ENCODE peak calls at places on chromosome 1, in eight cellular contexts. G is heart right ventricle, V is HFFc6, D is esophagus squamous epithelium, R is pancreas, H is AG09309, F is nephron progenitor cell, O is HL-60. B is an unnamed sample.

GRCh38 chr1:230149751-230150584 is 82.9 kb downstream of the GALNT2 start:
- DNase-seq in H (no peak), G (no peak), O (peak; percentile 77), V (no peak), R (no peak), F (no peak), D (no peak), B (no peak)

GRCh38 chr1:171948491-171948890 is 107.2 kb downstream of the DNM3 start:
- DNase-seq in V (no peak), R (no peak), O (no peak), F (no peak), H (no peak), D (no peak), G (no peak), B (no peak)

GRCh38 chr1:15432327-15432726 is 5.9 kb upstream of the CTRC start:
- DNase-seq in V (no peak), G (no peak), O (no peak), H (no peak), R (peak; percentile 93), F (no peak), D (no peak), B (no peak)

GRCh38 chr1:223175032-223175431 is 32.0 kb upstream of the TLR5 start:
- DNase-seq in F (peak; percentile 32), H (no peak), G (no peak), V (peak; percentile 24), D (no peak), R (no peak), O (no peak), B (no peak)

GRCh38 chr1:27346991-27347627 is 5.3 kb downstream of the SYTL1 start:
- DNase-seq in O (no peak), H (no peak), D (no peak), R (no peak), G (no peak), V (no peak), F (no peak), B (no peak)

GRCh38 chr1:209675567-209676154 is 449 bp downstream of the G0S2 start:
- DNase-seq in F (peak; percentile 52), R (no peak), D (no peak), O (no peak), V (no peak), G (peak; percentile 56), H (no peak), B (peak; percentile 54)

GRCh38 chr1:62304975-62305374 is 14.3 kb downstream of the KANK4 start:
- DNase-seq in G (no peak), F (no peak), O (no peak), R (peak; percentile 46), H (no peak), V (no peak), D (no peak), B (no peak)

GRCh38 chr1:55640708-55641473 is 425.7 kb upstream of the USP24 start:
- DNase-seq in H (peak; percentile 55), R (peak; percentile 11), V (peak; percentile 64), G (peak; percentile 60), O (peak; percentile 22), D (no peak), F (no peak), B (no peak)

GRCh38 chr1:193301746-193302145 is 115.3 kb upstream of the B3GALT2 start:
- DNase-seq in D (no peak), R (no peak), H (no peak), V (no peak), F (no peak), O (no peak), G (no peak), B (no peak)

GRCh38 chr1:68442822-68443556 is 6.8 kb downstream of the RPE65 start:
- DNase-seq in F (peak; percentile 31), O (peak; percentile 25), G (no peak), H (peak; percentile 32), R (peak; percentile 11), D (no peak), V (peak; percentile 68), B (no peak)

GRCh38 chr1:41804176-41804575 is 114.5 kb downstream of the HIVEP3 start:
- DNase-seq in D (no peak), O (peak; percentile 59), G (no peak), V (no peak), H (no peak), R (no peak), F (no peak), B (no peak)

GRCh38 chr1:160404094-160404493 is 3.7 kb downstream of the VANGL2 start:
- DNase-seq in D (no peak), O (no peak), G (no peak), R (no peak), F (no peak), H (no peak), V (no peak), B (peak; percentile 19)

DNA sequence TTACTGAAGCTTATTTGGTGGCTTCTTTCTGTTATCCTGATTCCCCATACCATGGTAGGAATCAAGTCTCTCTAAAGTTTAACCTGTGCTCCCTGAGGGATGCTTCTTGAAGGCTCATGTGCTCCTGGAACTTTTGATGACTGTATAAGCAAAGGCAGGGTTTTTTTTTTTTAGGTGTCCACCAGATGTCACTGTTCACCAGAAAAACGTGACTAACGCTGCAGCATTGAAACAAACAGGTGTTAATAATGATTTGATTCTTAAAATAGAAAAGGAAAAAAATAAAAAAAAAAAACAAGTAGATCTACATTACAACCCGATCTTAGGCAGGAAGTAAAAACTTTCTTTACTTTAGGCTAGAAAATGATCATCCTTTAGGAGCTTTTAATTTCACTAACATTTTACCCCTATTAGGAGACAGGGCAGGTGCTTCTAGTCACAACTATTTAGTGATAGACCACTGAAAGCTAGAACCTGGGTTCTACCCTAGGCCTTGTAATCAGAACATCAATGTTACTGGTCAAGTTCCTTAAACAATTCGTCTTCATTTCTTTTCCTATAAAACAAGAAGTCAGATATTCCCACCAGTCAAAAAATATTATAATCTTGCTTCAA is 223.0 kb downstream of the PLA2G4A start:
- DNase-seq in V (peak; percentile 5), D (no peak), H (peak; percentile 11), O (no peak), F (peak; percentile 23), R (no peak), G (no peak), B (no peak)
- TF ChIP-seq CTCF in V (peak; percentile 84), D (peak; percentile 15), H (peak; percentile 52), O (peak; percentile 4), F (peak; percentile 59), R (no peak), G (peak; percentile 55), B (peak; percentile 64)

GRCh38 chr1:79852004-79852403 is 845.5 kb upstream of the ADGRL4 start:
- DNase-seq in V (no peak), R (no peak), O (no peak), H (no peak), F (no peak), D (no peak), G (no peak), B (no peak)
- TF ChIP-seq CTCF in V (peak; percentile 48), R (no peak), O (no peak), H (no peak), F (peak; percentile 20), D (no peak), G (no peak), B (no peak)

GRCh38 chr1:66343569-66344325 is 190.2 kb upstream of the SGIP1 start:
- DNase-seq in G (no peak), R (no peak), D (no peak), O (no peak), V (no peak), F (no peak), H (no peak), B (no peak)
- TF ChIP-seq CTCF in G (no peak), R (no peak), D (no peak), O (no peak), V (no peak), F (no peak), H (no peak), B (no peak)

DNA sequence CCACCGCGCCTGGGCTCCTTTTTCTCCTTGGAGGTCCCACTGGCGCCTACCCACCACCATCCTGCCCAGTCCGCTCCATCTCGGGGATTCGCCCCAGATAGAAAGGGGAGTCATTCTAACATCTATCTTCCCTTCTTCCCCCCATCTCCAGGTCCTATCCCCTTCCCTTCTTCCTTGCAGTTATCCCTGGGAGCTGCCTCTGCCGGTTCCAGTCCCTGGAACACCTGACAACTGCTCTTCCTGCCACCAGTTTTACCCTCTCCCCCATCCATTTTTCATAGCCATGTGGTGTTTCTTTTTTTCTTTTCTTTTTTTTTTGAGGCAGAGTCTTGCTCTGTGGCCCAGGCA is 12.0 kb upstream of the COL16A1 start:
- DNase-seq in O (no peak), V (no peak), F (no peak), R (no peak), H (no peak), G (no peak), D (no peak), B (no peak)
- TF ChIP-seq CTCF in O (no peak), V (peak; percentile 63), F (no peak), R (no peak), H (no peak), G (no peak), D (no peak), B (peak; percentile 28)

B was measured in mesothelial cell of epicardium.